ENCODE peak calls at places on chromosome X, in nine cellular contexts. C is adrenal gland, K is NB4, V is A549, H is lower leg skin, Z is body of pancreas, Q is GM12891, E is ovary, O is transverse colon. R is an unnamed sample.

GRCh38 chrX:84046403-84046984 is 141.5 kb downstream of the RPS6KA6 start:
- DNase-seq in C (peak), K (peak), V (peak), H (no peak), Z (peak), Q (no peak), E (peak), O (no peak), R (peak)

GRCh38 chrX:134025986-134026731 is 40.8 kb upstream of the GPC3 start:
- DNase-seq in C (no peak), K (peak), V (no peak), H (no peak), Z (no peak), Q (no peak), E (no peak), O (no peak), R (no peak)

GRCh38 chrX:64642482-64642881 is 247.2 kb upstream of the MTMR8 start:
- DNase-seq in C (no peak), K (peak), V (no peak), H (no peak), Z (no peak), Q (no peak), E (no peak), O (no peak), R (no peak)

GRCh38 chrX:103629295-103630170 is 758 bp downstream of the TCEAL1 start:
- DNase-seq in C (peak), K (peak), V (peak), H (peak), Z (peak), Q (no peak), E (peak), O (peak), R (peak)

GRCh38 chrX:24471808-24472207 is 6.7 kb downstream of the PDK3 start:
- DNase-seq in C (no peak), K (peak), V (no peak), H (no peak), Z (no peak), Q (no peak), E (no peak), O (no peak), R (no peak)

GRCh38 chrX:119512145-119512800 is 44.0 kb downstream of the SLC25A5 start:
- DNase-seq in C (peak), K (peak), V (peak), H (peak), Z (peak), Q (peak), E (peak), O (peak), R (peak)

GRCh38 chrX:12225073-12225472 is 86.8 kb downstream of the FRMPD4 start:
- DNase-seq in C (no peak), K (no peak), V (no peak), H (no peak), Z (no peak), Q (no peak), E (no peak), O (no peak), R (no peak)

GRCh38 chrX:73758253-73758652 is 195.3 kb downstream of the CHIC1 start:
- DNase-seq in C (no peak), K (no peak), V (no peak), H (no peak), Z (no peak), Q (no peak), E (no peak), O (no peak), R (no peak)

GRCh38 chrX:132953358-132953757 is 5.1 kb downstream of the HS6ST2 start:
- DNase-seq in C (no peak), K (no peak), V (no peak), H (no peak), Z (no peak), Q (no peak), E (peak), O (no peak), R (no peak)

DNA sequence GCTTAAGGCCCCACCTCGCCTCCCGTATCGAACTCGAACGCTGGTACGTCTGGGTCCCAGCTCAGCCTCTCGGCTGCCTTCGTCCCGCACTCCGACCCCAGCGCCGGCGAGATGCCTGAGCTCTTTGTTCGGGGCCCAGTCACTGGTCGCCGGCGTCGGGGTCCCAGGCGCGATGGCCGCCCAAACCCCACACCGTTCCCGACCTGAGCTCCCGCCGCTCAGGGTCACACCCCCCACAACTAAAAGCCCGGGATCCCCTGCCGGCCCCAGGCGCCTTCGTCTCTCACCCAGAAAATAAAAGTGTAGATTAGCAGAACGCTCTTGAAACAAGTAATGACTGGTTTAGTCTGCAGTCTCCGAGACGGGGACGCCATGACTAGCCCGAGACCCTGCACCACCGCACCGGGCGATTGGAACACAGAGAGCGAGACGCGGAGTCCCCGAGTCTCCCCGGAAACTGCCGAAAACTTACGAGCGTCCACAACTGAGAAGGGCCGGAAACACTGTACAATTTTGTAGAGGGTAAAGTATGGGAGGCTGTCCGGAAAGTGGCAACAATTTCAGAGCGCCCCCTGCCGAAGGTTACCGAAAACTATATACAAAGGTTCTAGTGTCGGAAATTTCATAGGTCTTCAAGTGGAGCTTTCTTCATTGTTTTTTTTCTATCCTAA is at the start of gene TSPAN6:
- DNase-seq in C (peak), K (peak), V (peak), H (peak), Z (peak), Q (peak), E (peak), O (peak), R (peak)
- TF ChIP-seq POLR2A in C (peak), K (no peak), V (peak), H (no peak), Z (peak), Q (no peak), E (no peak), O (peak), R (no peak)

GRCh38 chrX:115030635-115031034 is 13.2 kb upstream of the IL13RA2 start:
- DNase-seq in C (no peak), K (no peak), V (no peak), H (no peak), Z (no peak), Q (no peak), E (no peak), O (peak), R (no peak)

GRCh38 chrX:115031989-115032388 is 14.6 kb upstream of the IL13RA2 start:
- DNase-seq in C (no peak), K (no peak), V (no peak), H (no peak), Z (no peak), Q (no peak), E (no peak), O (no peak), R (no peak)

DNA sequence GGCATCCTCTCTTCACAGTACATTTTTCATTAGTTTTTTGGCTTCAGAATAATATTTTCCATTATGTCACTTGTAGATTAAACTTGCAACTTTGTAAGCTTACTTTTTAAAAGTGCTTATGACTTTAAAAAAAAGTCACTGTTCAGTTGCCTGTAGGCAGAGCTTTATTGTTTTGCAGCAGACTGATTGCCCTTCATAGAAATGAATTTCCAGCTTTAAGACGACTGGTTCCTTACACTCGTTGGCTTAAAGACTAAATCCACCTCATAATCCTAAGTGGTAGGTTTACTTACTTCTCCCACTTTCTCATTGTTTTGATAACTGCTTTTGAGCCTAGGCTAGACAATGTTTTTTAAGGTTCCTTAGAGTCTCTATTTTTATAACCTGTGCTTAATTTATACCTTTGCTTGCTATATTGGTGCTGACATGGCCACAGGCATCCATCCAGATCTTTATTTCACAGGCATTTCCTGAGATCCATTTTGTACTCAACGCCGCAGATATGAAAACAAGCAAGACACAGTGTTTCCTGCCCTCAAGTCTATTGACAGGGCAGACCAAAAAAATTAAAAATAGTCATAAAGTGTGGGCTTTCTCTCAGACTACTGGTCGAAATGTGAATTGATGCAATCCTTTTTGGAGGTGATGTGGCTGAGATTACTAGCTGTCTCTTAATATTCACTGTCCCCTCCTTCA is 12.6 kb upstream of the IL13RA2 start:
- DNase-seq in C (no peak), K (no peak), V (no peak), H (no peak), Z (no peak), Q (no peak), E (no peak), O (no peak), R (no peak)
- TF ChIP-seq POLR2A in C (no peak), K (no peak), V (no peak), H (no peak), Z (no peak), Q (no peak), E (no peak), O (no peak), R (no peak)

GRCh38 chrX:53441531-53442321 is 7.6 kb upstream of the HSD17B10 start:
- DNase-seq in C (peak), K (peak), V (peak), H (peak), Z (peak), Q (peak), E (peak), O (peak), R (peak)
- TF ChIP-seq POLR2A in C (peak), K (peak), V (peak), H (no peak), Z (peak), Q (no peak), E (no peak), O (peak), R (peak)

DNA sequence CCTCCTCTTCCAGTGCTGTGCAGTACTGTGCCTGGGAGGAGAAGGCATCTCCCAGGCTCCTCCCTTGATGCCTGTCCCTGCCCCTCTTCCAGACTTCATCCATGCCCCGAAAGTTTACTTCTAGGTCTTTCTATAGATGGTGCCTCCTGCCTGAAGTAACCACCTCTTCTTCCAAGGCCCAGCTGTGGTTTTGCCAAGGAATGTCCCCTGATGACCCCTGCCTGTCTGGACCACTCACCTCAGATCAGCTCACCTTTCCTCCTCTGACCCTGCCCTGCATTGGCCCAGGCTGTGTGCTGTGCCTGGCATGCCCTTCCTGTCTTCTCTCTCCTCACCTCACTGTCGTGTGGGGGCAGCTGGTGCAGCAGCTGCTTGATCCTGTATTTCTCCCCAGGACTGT is 6.8 kb downstream of the PRICKLE3 start:
- DNase-seq in C (no peak), K (no peak), V (no peak), H (no peak), Z (no peak), Q (no peak), E (no peak), O (no peak), R (no peak)
- TF ChIP-seq POLR2A in C (no peak), K (no peak), V (no peak), H (no peak), Z (no peak), Q (no peak), E (no peak), O (no peak), R (no peak)

DNA sequence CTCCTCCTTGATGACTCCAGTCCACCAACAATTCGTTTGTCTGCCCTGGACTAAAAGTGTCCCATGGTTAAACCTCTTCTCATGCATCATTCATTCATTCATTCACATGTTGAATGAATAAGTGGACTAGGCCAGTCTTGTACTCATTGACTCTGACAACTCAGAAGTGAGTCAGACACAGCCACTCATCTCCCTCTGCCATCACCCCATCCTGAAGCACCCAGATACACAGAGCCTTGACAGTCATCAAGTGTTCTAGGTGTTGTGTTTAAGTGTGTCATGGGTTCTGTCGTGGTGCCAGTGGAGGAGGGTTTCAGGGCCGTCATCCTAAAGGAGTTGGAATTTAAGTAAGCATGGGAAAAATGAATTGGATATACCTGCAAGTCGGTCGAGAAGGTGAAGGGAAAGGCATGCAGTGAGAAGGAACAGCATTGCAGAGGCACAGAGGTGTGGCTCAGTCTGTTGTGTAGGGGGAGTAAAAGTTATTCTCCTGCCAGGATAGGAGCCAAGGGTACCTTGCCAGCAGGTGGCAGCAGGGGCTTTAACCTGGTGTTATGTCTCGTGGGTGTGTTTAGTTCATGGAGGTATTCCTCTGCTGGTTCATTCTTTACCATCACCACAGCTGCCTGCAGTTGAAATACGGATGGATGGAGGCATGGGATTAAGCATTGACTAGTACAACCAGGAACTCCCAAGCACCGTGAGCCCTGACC is 18.3 kb downstream of the MAGED2 start:
- DNase-seq in C (no peak), K (no peak), V (no peak), H (no peak), Z (no peak), Q (no peak), E (no peak), O (no peak), R (peak)
- TF ChIP-seq POLR2A in C (no peak), K (no peak), V (no peak), H (no peak), Z (no peak), Q (no peak), E (no peak), O (no peak), R (no peak)

DNA sequence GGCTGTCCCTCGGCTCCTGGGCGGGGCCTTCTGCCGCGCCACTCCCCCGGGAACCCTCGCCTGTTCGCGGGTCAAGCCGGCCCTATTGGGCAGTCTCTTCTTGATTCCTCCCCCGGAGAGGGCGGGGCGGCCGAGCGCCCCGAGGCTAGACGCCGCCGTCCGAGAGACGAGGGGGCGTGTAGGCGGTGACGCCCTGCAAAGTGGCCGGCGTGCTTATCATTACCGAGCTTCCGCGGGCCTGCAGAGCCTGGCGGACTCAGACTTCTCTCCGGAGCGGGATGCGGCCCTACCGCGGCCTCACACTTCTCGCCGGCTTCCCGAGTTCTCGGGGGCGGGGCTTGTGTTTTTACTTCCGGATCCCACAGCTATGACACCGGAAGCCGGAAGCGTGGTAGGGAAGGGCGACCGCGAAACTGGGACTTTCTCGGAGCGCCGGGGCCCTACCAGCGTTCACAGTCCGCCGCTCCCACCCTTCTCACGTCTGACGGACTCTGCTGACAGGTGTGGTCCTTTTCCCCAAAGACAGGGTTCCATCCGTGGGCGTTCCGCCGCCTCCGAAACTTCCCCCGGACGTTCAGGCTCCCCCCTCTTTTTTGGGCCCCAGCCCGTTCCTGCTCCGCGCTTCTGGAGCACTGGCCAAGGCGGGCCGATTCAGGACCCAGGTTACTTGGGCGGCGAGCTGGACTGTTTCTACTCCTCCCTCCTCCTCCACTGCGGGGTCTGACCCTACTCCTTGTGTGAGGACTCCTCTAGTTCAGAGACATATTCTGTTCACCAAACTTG is at the start of gene IKBKG:
- DNase-seq in C (peak), K (peak), V (peak), H (peak), Z (peak), Q (peak), E (peak), O (peak), R (peak)
- TF ChIP-seq POLR2A in C (peak), K (peak), V (peak), H (no peak), Z (peak), Q (peak), E (peak), O (peak), R (peak)

R was measured in erythroblast.